ENCODE peak calls at places on chromosomes 2 and 18, in six cellular contexts. W is MG63, L is GM23248, S is lower lobe of right lung, V is cardiac muscle cell, Z is heart left ventricle. P is an unnamed sample. For H3K36me3 and H3K9me3, the result is how much of the 10 kb centered on the place peaks cover.

GRCh38 chr2:177746358-177746757 is 326.2 kb downstream of the PDE11A start:
- DNase-seq in W (no peak), L (no peak), S (no peak), V (no peak), Z (no peak), P (no peak)

GRCh38 chr2:133817680-133818566 is 249.7 kb upstream of the NCKAP5 start:
- DNase-seq in W (peak), L (peak), S (no peak), V (peak), Z (no peak), P (peak)

GRCh38 chr2:122514451-122514996 is 759.1 kb downstream of the TSN start:
- DNase-seq in W (peak), L (no peak), S (no peak), V (peak), Z (no peak), P (no peak)

GRCh38 chr2:223959688-223960087 is 2.4 kb downstream of the MRPL44 start:
- DNase-seq in W (no peak), L (peak), S (no peak), V (peak), Z (no peak), P (no peak)

GRCh38 chr2:20478961-20479360 is 32.1 kb downstream of the RHOB start:
- DNase-seq in W (no peak), L (no peak), S (no peak), V (no peak), Z (no peak), P (no peak)

GRCh38 chr2:160701822-160702221 is 208.2 kb upstream of the RBMS1 start:
- DNase-seq in W (no peak), L (no peak), S (no peak), V (no peak), Z (no peak), P (no peak)

GRCh38 chr2:219912530-219912929 is 285.1 kb downstream of the SLC4A3 start:
- DNase-seq in W (peak), L (peak), S (no peak), V (peak), Z (peak), P (no peak)

GRCh38 chr2:231926761-231927565 is 767 bp upstream of the NPPC start:
- DNase-seq in W (no peak), L (peak), S (peak), V (peak), Z (no peak), P (peak)

GRCh38 chr2:126839711-126840110 is 59.0 kb upstream of the TEX51 start:
- DNase-seq in W (no peak), L (no peak), S (no peak), V (peak), Z (no peak), P (no peak)

GRCh38 chr2:159202568-159203071 is 83.9 kb downstream of the WDSUB1 start:
- DNase-seq in W (peak), L (peak), S (no peak), V (peak), Z (peak), P (no peak)

GRCh38 chr2:192011196-192011595 is 164.3 kb upstream of the CAVIN2 start:
- DNase-seq in W (no peak), L (no peak), S (no peak), V (no peak), Z (no peak), P (no peak)

GRCh38 chr2:162073776-162074578 is at the start of gene DPP4:
- DNase-seq in W (peak), L (peak), S (peak), V (no peak), Z (peak), P (no peak)

GRCh38 chr2:172226244-172227061 is 123.8 kb upstream of the DLX2 start:
- DNase-seq in W (no peak), L (no peak), S (no peak), V (no peak), Z (no peak), P (no peak)

GRCh38 chr2:174224125-174224524 is 24.2 kb downstream of the OLA1 start:
- DNase-seq in W (no peak), L (no peak), S (no peak), V (no peak), Z (no peak), P (no peak)

GRCh38 chr2:99354060-99354459 is 16.9 kb downstream of the EIF5B start:
- DNase-seq in W (no peak), L (peak), S (no peak), V (peak), Z (no peak), P (no peak)

GRCh38 chr2:238576674-238577073 is 149.9 kb downstream of the ASB1 start:
- DNase-seq in W (no peak), L (no peak), S (no peak), V (no peak), Z (no peak), P (peak)

GRCh38 chr2:132670961-132671781 is 1.2 kb upstream of the LYPD1 start:
- DNase-seq in W (peak), L (peak), S (no peak), V (peak), Z (no peak), P (no peak)

GRCh38 chr2:136025057-136025973 is 39.9 kb upstream of the DARS1 start:
- DNase-seq in W (no peak), L (no peak), S (peak), V (peak), Z (peak), P (peak)

GRCh38 chr2:74222300-74222650 is 23.9 kb downstream of the MTHFD2 start:
- DNase-seq in W (no peak), L (no peak), S (no peak), V (no peak), Z (no peak), P (no peak)

GRCh38 chr2:2646312-2647051 is 315.4 kb upstream of the MYT1L start:
- DNase-seq in W (no peak), L (no peak), S (no peak), V (no peak), Z (no peak), P (no peak)

GRCh38 chr18:71442830-71443229 is 1101.3 kb downstream of the CBLN2 start:
- DNase-seq in W (peak), L (peak), S (no peak), V (peak), Z (no peak), P (no peak)

GRCh38 chr2:168758970-168759820 is 43.2 kb upstream of the NOSTRIN start:
- DNase-seq in W (no peak), L (peak), S (no peak), V (peak), Z (no peak), P (no peak)

GRCh38 chr2:68569604-68570003 is 73.8 kb upstream of the PROKR1 start:
- DNase-seq in W (no peak), L (peak), S (no peak), V (peak), Z (no peak), P (no peak)

GRCh38 chr2:176189666-176190641 is 1.5 kb downstream of the HOXD1 start:
- DNase-seq in W (no peak), L (no peak), S (no peak), V (no peak), Z (no peak), P (no peak)

GRCh38 chr2:182972548-182972942 is 65.7 kb downstream of the NCKAP1 start:
- DNase-seq in W (no peak), L (no peak), S (no peak), V (no peak), Z (no peak), P (no peak)

GRCh38 chr2:14557921-14558320 is 74.6 kb upstream of the LRATD1 start:
- DNase-seq in W (no peak), L (no peak), S (no peak), V (no peak), Z (no peak), P (no peak)

GRCh38 chr2:43038034-43038719 is 188.2 kb downstream of the ZFP36L2 start:
- DNase-seq in W (no peak), L (peak), S (no peak), V (peak), Z (no peak), P (peak)

GRCh38 chr18:32427084-32427933 is 43.4 kb downstream of the GAREM1 start:
- DNase-seq in W (no peak), L (peak), S (no peak), V (peak), Z (no peak), P (no peak)

GRCh38 chr18:48472610-48473009 is 63.4 kb upstream of the ZBTB7C start:
- DNase-seq in W (no peak), L (peak), S (no peak), V (peak), Z (no peak), P (no peak)

GRCh38 chr2:240600451-240600961 is 14.0 kb downstream of the CAPN10 start:
- DNase-seq in W (no peak), L (no peak), S (peak), V (no peak), Z (peak), P (peak)
- H3K36me3 ChIP-seq in W (under half), L (under half), S (under half), V (under half), Z (under half), P (under half)

GRCh38 chr2:62283147-62283546 is 87.2 kb downstream of the B3GNT2 start:
- DNase-seq in W (no peak), L (no peak), S (no peak), V (no peak), Z (no peak), P (no peak)
- H3K9me3 ChIP-seq in W (under half), L (under half), S (under half), V (under half), Z (under half), P (under half)

DNA sequence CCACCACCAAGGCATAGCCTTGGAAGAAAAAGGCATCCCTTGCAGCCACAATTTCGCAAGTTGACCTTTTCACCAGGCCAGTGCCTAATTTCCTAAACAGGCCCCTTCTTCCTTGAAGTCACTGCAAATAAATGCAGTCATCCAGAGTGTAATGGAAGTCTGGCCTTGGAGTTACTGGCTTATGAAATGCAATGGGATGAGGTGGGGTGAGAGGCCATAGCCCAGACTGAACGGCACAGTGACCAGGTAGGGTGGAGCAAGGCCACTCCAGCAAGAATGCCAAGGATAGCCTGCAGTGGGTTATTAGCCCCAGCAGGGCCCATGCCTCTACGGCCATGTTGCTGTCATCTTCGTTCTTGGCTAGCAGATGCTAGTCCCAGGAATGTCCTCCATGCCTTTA is 68.4 kb downstream of the BCL11A start:
- DNase-seq in W (no peak), L (no peak), S (no peak), V (no peak), Z (no peak), P (no peak)
- H3K36me3 ChIP-seq in W (under half), L (under half), S (under half), V (under half), Z (under half), P (under half)

DNA sequence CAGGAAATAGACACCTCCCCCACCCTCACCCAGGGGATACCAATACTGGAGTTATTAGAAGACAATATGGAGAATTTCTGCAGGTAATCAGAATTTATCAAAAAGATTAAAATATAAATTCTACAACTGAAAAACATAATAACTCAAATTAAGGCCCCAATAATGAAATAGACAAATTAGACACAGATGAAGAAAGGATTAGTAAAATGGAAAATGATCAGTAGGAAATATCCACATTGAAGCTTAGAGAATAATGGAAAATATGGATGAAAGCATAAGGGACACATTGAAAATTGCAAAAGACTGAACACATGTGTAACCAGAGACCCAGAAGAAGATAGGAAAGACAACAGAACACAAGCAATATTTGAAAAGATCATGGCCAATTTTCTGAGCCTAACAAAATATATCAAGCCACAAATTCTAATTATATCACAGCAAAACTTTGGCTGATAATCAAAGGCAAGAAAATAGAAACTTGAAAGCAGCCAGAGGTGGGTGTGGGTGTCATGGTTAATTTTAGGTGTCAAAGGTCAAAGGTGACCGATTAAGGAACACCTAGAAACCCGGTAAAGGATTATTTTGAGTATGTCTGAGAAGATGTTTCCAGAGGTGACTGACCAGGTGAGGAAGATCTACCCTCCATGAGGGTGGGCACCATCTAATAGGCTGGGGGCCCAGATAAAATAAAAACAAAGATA is 28.2 kb downstream of the BOK start:
- DNase-seq in W (no peak), L (no peak), S (no peak), V (no peak), Z (no peak), P (no peak)
- H3K9me3 ChIP-seq in W (under half), L (under half), S (under half), V (under half), Z (under half), P (under half)

P was measured in RWPE2.